ENCODE peak calls at places on chromosomes 5 and 9, in seven cellular contexts. One of them, this sample, is unnamed. For H3K4me1, the result is how much of the 10 kb centered on the place peaks cover.

GRCh38 chr9:101376117-101376866 is 8.5 kb downstream of the BAAT start:
- DNase-seq in sigmoid colon: no peak
- DNase-seq in GM23338: no peak
- DNase-seq in hepatocyte: no peak
- DNase-seq in lower lobe of right lung: no peak
- DNase-seq in mucosa of descending colon: no peak
- DNase-seq in neural progenitor cell: no peak
- DNase-seq in this sample: no peak

GRCh38 chr9:133621868-133622267 is 12.7 kb upstream of the FAM163B start:
- DNase-seq in sigmoid colon: no peak
- DNase-seq in GM23338: no peak
- DNase-seq in hepatocyte: no peak
- DNase-seq in lower lobe of right lung: no peak
- DNase-seq in mucosa of descending colon: no peak
- DNase-seq in neural progenitor cell: no peak
- DNase-seq in this sample: no peak

GRCh38 chr5:171205375-171205774 is 103.7 kb upstream of the TLX3 start:
- DNase-seq in sigmoid colon: no peak
- DNase-seq in GM23338: no peak
- DNase-seq in hepatocyte: no peak
- DNase-seq in lower lobe of right lung: no peak
- DNase-seq in mucosa of descending colon: no peak
- DNase-seq in neural progenitor cell: peak
- DNase-seq in this sample: no peak

GRCh38 chr5:159965031-159965837 is 43.7 kb upstream of the TTC1 start:
- DNase-seq in sigmoid colon: no peak
- DNase-seq in GM23338: peak
- DNase-seq in hepatocyte: peak
- DNase-seq in lower lobe of right lung: peak
- DNase-seq in mucosa of descending colon: peak
- DNase-seq in neural progenitor cell: peak
- DNase-seq in this sample: peak

GRCh38 chr5:132020568-132021339 is 9.3 kb upstream of the ACSL6 start:
- DNase-seq in sigmoid colon: no peak
- DNase-seq in GM23338: no peak
- DNase-seq in hepatocyte: no peak
- DNase-seq in lower lobe of right lung: no peak
- DNase-seq in mucosa of descending colon: no peak
- DNase-seq in neural progenitor cell: no peak
- DNase-seq in this sample: peak

GRCh38 chr9:76456202-76456926 is 2.6 kb upstream of the GCNT1 start:
- DNase-seq in sigmoid colon: no peak
- DNase-seq in GM23338: peak
- DNase-seq in hepatocyte: peak
- DNase-seq in lower lobe of right lung: no peak
- DNase-seq in mucosa of descending colon: peak
- DNase-seq in neural progenitor cell: peak
- DNase-seq in this sample: peak

GRCh38 chr5:469752-470483 is 26.9 kb downstream of the EXOC3 start:
- DNase-seq in sigmoid colon: peak
- DNase-seq in GM23338: no peak
- DNase-seq in hepatocyte: no peak
- DNase-seq in lower lobe of right lung: peak
- DNase-seq in mucosa of descending colon: no peak
- DNase-seq in neural progenitor cell: no peak
- DNase-seq in this sample: no peak

GRCh38 chr5:132054697-132055440 is 5.6 kb upstream of the IL3 start:
- DNase-seq in sigmoid colon: peak
- DNase-seq in GM23338: no peak
- DNase-seq in hepatocyte: no peak
- DNase-seq in lower lobe of right lung: no peak
- DNase-seq in mucosa of descending colon: no peak
- DNase-seq in neural progenitor cell: no peak
- DNase-seq in this sample: no peak

GRCh38 chr9:76932778-76933177 is 26.9 kb upstream of the PRUNE2 start:
- DNase-seq in sigmoid colon: no peak
- DNase-seq in GM23338: no peak
- DNase-seq in hepatocyte: no peak
- DNase-seq in lower lobe of right lung: no peak
- DNase-seq in mucosa of descending colon: no peak
- DNase-seq in neural progenitor cell: no peak
- DNase-seq in this sample: no peak

GRCh38 chr5:171478946-171479775 is 59.7 kb downstream of the FGF18 start:
- DNase-seq in sigmoid colon: no peak
- DNase-seq in GM23338: no peak
- DNase-seq in hepatocyte: no peak
- DNase-seq in lower lobe of right lung: no peak
- DNase-seq in mucosa of descending colon: no peak
- DNase-seq in neural progenitor cell: no peak
- DNase-seq in this sample: no peak

GRCh38 chr9:25658587-25658986 is 19.7 kb downstream of the TUSC1 start:
- DNase-seq in sigmoid colon: no peak
- DNase-seq in GM23338: no peak
- DNase-seq in hepatocyte: no peak
- DNase-seq in lower lobe of right lung: no peak
- DNase-seq in mucosa of descending colon: no peak
- DNase-seq in neural progenitor cell: no peak
- DNase-seq in this sample: no peak

GRCh38 chr9:27168951-27169350 is 59.9 kb downstream of the TEK start:
- DNase-seq in sigmoid colon: no peak
- DNase-seq in GM23338: no peak
- DNase-seq in hepatocyte: no peak
- DNase-seq in lower lobe of right lung: no peak
- DNase-seq in mucosa of descending colon: no peak
- DNase-seq in neural progenitor cell: no peak
- DNase-seq in this sample: no peak

GRCh38 chr5:131005963-131006684 is 158.9 kb downstream of the HINT1 start:
- DNase-seq in sigmoid colon: no peak
- DNase-seq in GM23338: peak
- DNase-seq in hepatocyte: peak
- DNase-seq in lower lobe of right lung: no peak
- DNase-seq in mucosa of descending colon: no peak
- DNase-seq in neural progenitor cell: peak
- DNase-seq in this sample: no peak

GRCh38 chr5:55897905-55898304 is 46.7 kb downstream of the IL31RA start:
- DNase-seq in sigmoid colon: no peak
- DNase-seq in GM23338: no peak
- DNase-seq in hepatocyte: no peak
- DNase-seq in lower lobe of right lung: no peak
- DNase-seq in mucosa of descending colon: no peak
- DNase-seq in neural progenitor cell: no peak
- DNase-seq in this sample: no peak

GRCh38 chr9:129938291-129938979 is 103.2 kb downstream of the USP20 start:
- DNase-seq in sigmoid colon: no peak
- DNase-seq in GM23338: peak
- DNase-seq in hepatocyte: no peak
- DNase-seq in lower lobe of right lung: no peak
- DNase-seq in mucosa of descending colon: no peak
- DNase-seq in neural progenitor cell: no peak
- DNase-seq in this sample: no peak

GRCh38 chr5:62144395-62145022 is 161.5 kb upstream of the KIF2A start:
- DNase-seq in sigmoid colon: no peak
- DNase-seq in GM23338: no peak
- DNase-seq in hepatocyte: no peak
- DNase-seq in lower lobe of right lung: peak
- DNase-seq in mucosa of descending colon: no peak
- DNase-seq in neural progenitor cell: no peak
- DNase-seq in this sample: no peak

GRCh38 chr5:66828046-66828550 is 231.9 kb downstream of the MAST4 start:
- DNase-seq in sigmoid colon: no peak
- DNase-seq in GM23338: peak
- DNase-seq in hepatocyte: no peak
- DNase-seq in lower lobe of right lung: no peak
- DNase-seq in mucosa of descending colon: no peak
- DNase-seq in neural progenitor cell: peak
- DNase-seq in this sample: no peak

GRCh38 chr5:66828551-66829421 is 232.6 kb downstream of the MAST4 start:
- DNase-seq in sigmoid colon: peak
- DNase-seq in GM23338: peak
- DNase-seq in hepatocyte: peak
- DNase-seq in lower lobe of right lung: peak
- DNase-seq in mucosa of descending colon: peak
- DNase-seq in neural progenitor cell: peak
- DNase-seq in this sample: peak

GRCh38 chr5:66826696-66827095 is 230.5 kb downstream of the MAST4 start:
- DNase-seq in sigmoid colon: no peak
- DNase-seq in GM23338: no peak
- DNase-seq in hepatocyte: no peak
- DNase-seq in lower lobe of right lung: no peak
- DNase-seq in mucosa of descending colon: no peak
- DNase-seq in neural progenitor cell: no peak
- DNase-seq in this sample: no peak

GRCh38 chr5:66824476-66824875 is 228.3 kb downstream of the MAST4 start:
- DNase-seq in sigmoid colon: no peak
- DNase-seq in GM23338: no peak
- DNase-seq in hepatocyte: no peak
- DNase-seq in lower lobe of right lung: no peak
- DNase-seq in mucosa of descending colon: no peak
- DNase-seq in neural progenitor cell: no peak
- DNase-seq in this sample: no peak

DNA sequence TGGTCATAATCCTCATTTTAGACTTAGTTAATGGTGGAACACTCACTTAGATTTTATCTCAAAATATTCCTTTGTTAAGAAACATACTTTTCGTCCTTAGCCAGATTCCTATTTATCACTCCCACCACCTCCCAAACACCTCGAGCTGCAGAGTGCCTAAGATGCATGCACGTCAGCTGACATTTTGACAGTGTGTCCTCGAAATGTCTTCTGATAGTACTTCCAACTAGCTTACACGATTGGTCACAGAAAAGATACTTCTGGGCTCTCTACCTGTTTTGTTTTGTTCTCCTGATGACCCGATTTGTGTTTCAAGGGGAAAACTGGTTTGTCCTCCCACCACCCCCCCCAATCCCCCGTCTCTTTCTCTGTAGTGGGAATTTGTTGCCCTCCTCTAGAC is 230.1 kb downstream of the MAST4 start:
- DNase-seq in sigmoid colon: no peak
- DNase-seq in GM23338: no peak
- DNase-seq in hepatocyte: no peak
- DNase-seq in lower lobe of right lung: no peak
- DNase-seq in mucosa of descending colon: no peak
- DNase-seq in neural progenitor cell: no peak
- DNase-seq in this sample: no peak
- H3K4me1 ChIP-seq in sigmoid colon: under half
- H3K4me1 ChIP-seq in GM23338: under half
- H3K4me1 ChIP-seq in hepatocyte: under half
- H3K4me1 ChIP-seq in lower lobe of right lung: under half
- H3K4me1 ChIP-seq in mucosa of descending colon: under half
- H3K4me1 ChIP-seq in neural progenitor cell: under half
- H3K4me1 ChIP-seq in this sample: under half

DNA sequence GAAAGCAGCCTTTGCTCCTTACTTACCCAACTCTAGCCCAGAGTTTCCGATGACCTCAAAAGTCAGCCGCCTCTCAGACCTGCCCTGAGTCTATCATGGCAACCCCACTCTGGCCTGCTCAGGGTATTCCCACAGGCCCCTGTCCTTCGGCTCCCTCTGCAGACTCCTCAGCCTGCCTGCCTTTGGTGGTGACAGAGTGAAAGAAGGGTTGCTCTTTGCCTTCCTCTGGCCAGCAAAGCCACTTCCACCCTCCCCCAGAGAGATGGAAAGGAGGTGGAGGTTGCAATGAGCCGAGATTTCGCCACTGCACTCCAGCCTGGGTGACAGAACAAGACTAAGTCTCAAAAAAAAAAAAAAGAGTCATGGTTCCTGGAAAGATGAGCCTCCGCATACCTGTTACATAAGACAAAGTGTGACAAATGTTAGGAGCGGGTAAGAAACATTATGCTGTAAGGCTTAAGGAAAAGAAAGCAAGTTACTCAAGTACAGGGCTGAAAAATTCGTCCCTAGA is 2.3 kb upstream of the SMIM33 start:
- DNase-seq in sigmoid colon: no peak
- DNase-seq in GM23338: peak
- DNase-seq in hepatocyte: no peak
- DNase-seq in lower lobe of right lung: peak
- DNase-seq in mucosa of descending colon: no peak
- DNase-seq in neural progenitor cell: peak
- DNase-seq in this sample: no peak
- TF ChIP-seq CTCF in sigmoid colon: no peak
- TF ChIP-seq CTCF in GM23338: peak
- TF ChIP-seq CTCF in hepatocyte: no peak
- TF ChIP-seq CTCF in lower lobe of right lung: no peak
- TF ChIP-seq CTCF in mucosa of descending colon: no peak
- TF ChIP-seq CTCF in neural progenitor cell: no peak
- TF ChIP-seq CTCF in this sample: no peak

GRCh38 chr5:119344231-119344630 is 11.6 kb upstream of the TNFAIP8 start:
- DNase-seq in sigmoid colon: no peak
- DNase-seq in GM23338: no peak
- DNase-seq in hepatocyte: no peak
- DNase-seq in lower lobe of right lung: no peak
- DNase-seq in mucosa of descending colon: no peak
- DNase-seq in neural progenitor cell: no peak
- DNase-seq in this sample: no peak

GRCh38 chr5:119343042-119343441 is 12.8 kb upstream of the TNFAIP8 start:
- DNase-seq in sigmoid colon: no peak
- DNase-seq in GM23338: no peak
- DNase-seq in hepatocyte: no peak
- DNase-seq in lower lobe of right lung: no peak
- DNase-seq in mucosa of descending colon: no peak
- DNase-seq in neural progenitor cell: no peak
- DNase-seq in this sample: no peak

GRCh38 chr5:119341452-119342349 is 14.1 kb upstream of the TNFAIP8 start:
- DNase-seq in sigmoid colon: no peak
- DNase-seq in GM23338: no peak
- DNase-seq in hepatocyte: no peak
- DNase-seq in lower lobe of right lung: no peak
- DNase-seq in mucosa of descending colon: no peak
- DNase-seq in neural progenitor cell: no peak
- DNase-seq in this sample: no peak

GRCh38 chr5:119342414-119342813 is 13.4 kb upstream of the TNFAIP8 start:
- DNase-seq in sigmoid colon: no peak
- DNase-seq in GM23338: no peak
- DNase-seq in hepatocyte: no peak
- DNase-seq in lower lobe of right lung: no peak
- DNase-seq in mucosa of descending colon: no peak
- DNase-seq in neural progenitor cell: no peak
- DNase-seq in this sample: no peak

GRCh38 chr5:119343766-119344165 is 12.1 kb upstream of the TNFAIP8 start:
- DNase-seq in sigmoid colon: no peak
- DNase-seq in GM23338: no peak
- DNase-seq in hepatocyte: no peak
- DNase-seq in lower lobe of right lung: no peak
- DNase-seq in mucosa of descending colon: no peak
- DNase-seq in neural progenitor cell: no peak
- DNase-seq in this sample: no peak
- H3K4me1 ChIP-seq in sigmoid colon: under half
- H3K4me1 ChIP-seq in GM23338: under half
- H3K4me1 ChIP-seq in hepatocyte: under half
- H3K4me1 ChIP-seq in lower lobe of right lung: under half
- H3K4me1 ChIP-seq in mucosa of descending colon: under half
- H3K4me1 ChIP-seq in neural progenitor cell: under half
- H3K4me1 ChIP-seq in this sample: under half

DNA sequence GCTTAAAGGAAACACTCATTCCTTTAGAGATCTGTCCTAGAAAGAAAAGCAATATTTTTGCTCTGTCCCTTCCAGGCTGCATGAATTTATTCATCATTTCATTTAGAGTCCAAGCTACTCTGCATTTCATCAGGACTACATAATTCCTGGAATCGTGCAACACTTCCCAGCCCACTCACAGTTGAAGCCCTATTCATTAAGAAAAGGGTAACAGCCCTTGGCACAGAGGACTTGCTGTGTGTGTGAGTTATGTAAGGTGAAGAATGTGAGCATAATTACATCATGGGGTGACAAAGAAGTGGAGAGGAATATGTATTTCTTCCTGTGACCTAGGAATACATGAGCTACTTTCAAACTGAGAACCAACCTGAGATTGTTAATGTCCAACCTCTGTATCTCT is 317.4 kb downstream of the ARHGEF28 start:
- DNase-seq in sigmoid colon: no peak
- DNase-seq in GM23338: no peak
- DNase-seq in hepatocyte: no peak
- DNase-seq in lower lobe of right lung: no peak
- DNase-seq in mucosa of descending colon: no peak
- DNase-seq in neural progenitor cell: no peak
- DNase-seq in this sample: no peak
- TF ChIP-seq CTCF in sigmoid colon: no peak
- TF ChIP-seq CTCF in GM23338: no peak
- TF ChIP-seq CTCF in hepatocyte: no peak
- TF ChIP-seq CTCF in lower lobe of right lung: no peak
- TF ChIP-seq CTCF in mucosa of descending colon: no peak
- TF ChIP-seq CTCF in neural progenitor cell: no peak
- TF ChIP-seq CTCF in this sample: no peak

This sample was measured in colonic mucosa.